ENCODE peak calls at places on chromosomes 3 and 15, in ten cellular contexts. R, U, T, B, G, C, W, O, Y and K are unnamed samples.

GRCh38 chr15:49191892-49192291 is 21.8 kb downstream of the GALK2 start:
- DNase-seq in R (no peak), U (no peak), T (no peak), B (no peak), G (no peak), C (no peak), W (no peak), O (no peak), Y (no peak), K (no peak)

GRCh38 chr3:153348457-153349137 is 186.6 kb downstream of the RAP2B start:
- DNase-seq in R (no peak), U (no peak), T (no peak), B (no peak), G (no peak), C (peak; percentile 55), W (no peak), O (no peak), Y (peak; percentile 64), K (peak; percentile 79)

GRCh38 chr3:100073555-100074307 is 40.6 kb downstream of the FILIP1L start:
- DNase-seq in R (no peak), U (no peak), T (peak; percentile 16), B (peak; percentile 61), G (peak; percentile 64), C (peak; percentile 88), W (no peak), O (no peak), Y (no peak), K (no peak)

GRCh38 chr15:65077981-65078352 is 1.4 kb downstream of the KBTBD13 start:
- DNase-seq in R (peak; percentile 79), U (peak; percentile 85), T (peak; percentile 24), B (peak; percentile 78), G (peak; percentile 89), C (no peak), W (peak; percentile 48), O (peak; percentile 69), Y (no peak), K (no peak)

GRCh38 chr3:29601861-29602585 is 321.2 kb downstream of the RBMS3 start:
- DNase-seq in R (no peak), U (no peak), T (no peak), B (no peak), G (no peak), C (no peak), W (no peak), O (no peak), Y (no peak), K (no peak)

GRCh38 chr15:70154440-70155347 is 57.0 kb upstream of the TLE3 start:
- DNase-seq in R (no peak), U (no peak), T (no peak), B (peak; percentile 73), G (peak; percentile 80), C (peak; percentile 62), W (no peak), O (no peak), Y (no peak), K (no peak)

GRCh38 chr15:72179950-72180581 is 17.5 kb downstream of the GRAMD2A start:
- DNase-seq in R (no peak), U (no peak), T (no peak), B (no peak), G (peak; percentile 79), C (no peak), W (no peak), O (no peak), Y (no peak), K (no peak)

GRCh38 chr3:46407976-46408375 is 917 bp downstream of the CCRL2 start:
- DNase-seq in R (no peak), U (no peak), T (no peak), B (no peak), G (no peak), C (no peak), W (no peak), O (no peak), Y (peak; percentile 24), K (no peak)

GRCh38 chr3:16102905-16103364 is 71.5 kb upstream of the GALNT15 start:
- DNase-seq in R (no peak), U (no peak), T (no peak), B (no peak), G (no peak), C (peak; percentile 95), W (no peak), O (no peak), Y (peak; percentile 68), K (peak; percentile 76)

GRCh38 chr3:188288153-188288552 is 134.2 kb downstream of the LPP start:
- DNase-seq in R (no peak), U (no peak), T (no peak), B (no peak), G (no peak), C (no peak), W (no peak), O (no peak), Y (no peak), K (no peak)

GRCh38 chr3:47715928-47716327 is 65.8 kb downstream of the SMARCC1 start:
- DNase-seq in R (no peak), U (no peak), T (no peak), B (no peak), G (no peak), C (peak; percentile 39), W (peak; percentile 57), O (no peak), Y (peak; percentile 88), K (no peak)

GRCh38 chr15:65028921-65029735 is at the start of gene MTFMT:
- DNase-seq in R (peak; percentile 94), U (peak; percentile 96), T (peak; percentile 85), B (peak; percentile 96), G (peak; percentile 95), C (peak; percentile 49), W (peak; percentile 53), O (peak; percentile 93), Y (peak; percentile 71), K (peak; percentile 63)

GRCh38 chr3:163132111-163132510 is 1635.5 kb downstream of the OTOL1 start:
- DNase-seq in R (no peak), U (no peak), T (no peak), B (no peak), G (no peak), C (no peak), W (no peak), O (no peak), Y (no peak), K (no peak)

GRCh38 chr15:73078722-73079121 is 26.5 kb downstream of the NEO1 start:
- DNase-seq in R (peak; percentile 45), U (no peak), T (no peak), B (no peak), G (no peak), C (peak; percentile 94), W (no peak), O (peak; percentile 48), Y (peak; percentile 71), K (peak; percentile 40)

GRCh38 chr3:119352235-119352634 is 58.1 kb downstream of the ARHGAP31 start:
- DNase-seq in R (no peak), U (no peak), T (peak; percentile 3), B (no peak), G (no peak), C (peak; percentile 53), W (no peak), O (no peak), Y (peak; percentile 13), K (no peak)

GRCh38 chr15:68283401-68283800 is 5.9 kb downstream of the FEM1B start:
- DNase-seq in R (no peak), U (no peak), T (no peak), B (no peak), G (no peak), C (no peak), W (no peak), O (no peak), Y (no peak), K (no peak)
- H3K4me1 ChIP-seq in R (peaks cover 42% of the 10 kb centered on the region), U (peaks cover 44% of the 10 kb centered on the region), T (peaks cover 79% of the 10 kb centered on the region), B (peaks cover 15% of the 10 kb centered on the region), G (peaks cover 79% of the 10 kb centered on the region), C (peaks cover 17% of the 10 kb centered on the region), W (peaks cover 20% of the 10 kb centered on the region), O (peaks cover 7% of the 10 kb centered on the region), Y (peaks cover 25% of the 10 kb centered on the region), K (peaks cover 32% of the 10 kb centered on the region)

GRCh38 chr3:58048301-58048700 is 40.1 kb downstream of the FLNB start:
- DNase-seq in R (no peak), U (no peak), T (no peak), B (no peak), G (no peak), C (no peak), W (no peak), O (peak; percentile 65), Y (peak; percentile 33), K (no peak)
- H3K27ac ChIP-seq in R (peak overlapping the region; percentile 83), U (peak overlapping the region; percentile 91), T (no peak overlapping the region), B (no peak overlapping the region), G (peak overlapping the region; percentile 76), C (peak overlapping the region; percentile 93), W (peak overlapping the region; percentile 57), O (peak overlapping the region; percentile 48), Y (peak overlapping the region; percentile 98), K (peak overlapping the region; percentile 77)

GRCh38 chr15:28995193-28995592 is 109.4 kb downstream of the APBA2 start:
- DNase-seq in R (no peak), U (no peak), T (no peak), B (no peak), G (no peak), C (no peak), W (no peak), O (no peak), Y (no peak), K (no peak)

GRCh38 chr15:28994830-28995180 is 109.0 kb downstream of the APBA2 start:
- DNase-seq in R (no peak), U (no peak), T (no peak), B (no peak), G (no peak), C (no peak), W (no peak), O (no peak), Y (no peak), K (no peak)

GRCh38 chr15:28995721-28996120 is 109.9 kb downstream of the APBA2 start:
- DNase-seq in R (no peak), U (no peak), T (no peak), B (no peak), G (no peak), C (no peak), W (no peak), O (no peak), Y (no peak), K (no peak)

GRCh38 chr15:28996953-28997352 is 111.2 kb downstream of the APBA2 start:
- DNase-seq in R (no peak), U (no peak), T (no peak), B (no peak), G (no peak), C (no peak), W (no peak), O (no peak), Y (no peak), K (no peak)

GRCh38 chr15:28996289-28996688 is 110.5 kb downstream of the APBA2 start:
- DNase-seq in R (no peak), U (no peak), T (no peak), B (no peak), G (no peak), C (no peak), W (no peak), O (no peak), Y (no peak), K (no peak)
- H3K4me1 ChIP-seq in R (no peaks in the 10 kb centered on the region), U (no peaks in the 10 kb centered on the region), T (no peaks in the 10 kb centered on the region), B (peaks cover 12% of the 10 kb centered on the region), G (peaks cover 9% of the 10 kb centered on the region), C (peaks cover 8% of the 10 kb centered on the region), W (no peaks in the 10 kb centered on the region), O (peaks cover 3% of the 10 kb centered on the region), Y (no peaks in the 10 kb centered on the region), K (no peaks in the 10 kb centered on the region)

DNA sequence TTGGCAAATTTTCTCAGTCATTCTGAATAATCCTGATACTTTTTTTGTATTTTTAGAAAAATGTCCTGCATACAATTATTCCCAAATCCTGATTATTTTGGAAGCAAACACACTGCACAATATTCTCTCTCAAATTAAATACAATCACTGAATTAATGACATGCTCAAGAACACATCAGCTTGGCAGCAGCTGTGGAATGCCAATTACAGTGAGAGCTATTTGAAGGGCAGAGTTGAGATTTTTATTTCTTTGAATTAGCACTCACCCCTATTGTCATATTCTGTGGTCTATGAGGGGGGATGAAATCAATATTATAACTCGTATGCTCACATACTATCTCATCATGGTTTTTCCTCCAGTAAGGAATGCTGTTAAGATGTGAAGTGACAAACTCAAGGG is 312.2 kb downstream of the CNTN3 start:
- DNase-seq in R (no peak), U (no peak), T (no peak), B (no peak), G (no peak), C (no peak), W (no peak), O (no peak), Y (no peak), K (no peak)
- H3K27ac ChIP-seq in R (no peak overlapping the region), U (no peak overlapping the region), T (no peak overlapping the region), B (no peak overlapping the region), G (no peak overlapping the region), C (no peak overlapping the region), W (no peak overlapping the region), O (no peak overlapping the region), Y (no peak overlapping the region), K (no peak overlapping the region)